ENCODE peak calls at places on chromosomes 3 and 15, in five cellular contexts. N, D, G, U and L are unnamed samples.

GRCh38 chr3:17942856-17943255 is 200.4 kb upstream of the TBC1D5 start:
- DNase-seq in U (no peak), G (no peak), N (no peak), D (peak; percentile 12), L (no peak)

GRCh38 chr3:53286727-53287412 is 31.0 kb upstream of the TKT start:
- DNase-seq in D (peak; percentile 4), U (no peak), G (no peak), N (no peak), L (no peak)

GRCh38 chr3:27216955-27217552 is 152.1 kb downstream of the NEK10 start:
- DNase-seq in N (no peak), G (no peak), D (peak; percentile 14), U (no peak), L (no peak)

GRCh38 chr15:71051539-71051938 is 63.7 kb upstream of the THSD4 start:
- DNase-seq in G (no peak), D (no peak), N (no peak), U (no peak), L (no peak)

GRCh38 chr15:36903922-36904479 is 196.3 kb downstream of the MEIS2 start:
- DNase-seq in G (peak; percentile 93), D (no peak), N (no peak), U (no peak), L (no peak)

GRCh38 chr3:175940243-175940642 is 1081.1 kb downstream of the NAALADL2 start:
- DNase-seq in G (peak; percentile 99), N (no peak), D (no peak), U (no peak), L (no peak)

GRCh38 chr15:29569533-29570092 is 252.7 kb downstream of the TJP1 start:
- DNase-seq in N (no peak), G (peak; percentile 34), U (no peak), D (no peak), L (no peak)

GRCh38 chr3:38579551-38580449 is 69.7 kb downstream of the SCN5A start:
- DNase-seq in N (no peak), G (no peak), D (peak; percentile 8), U (no peak), L (peak; percentile 37)

GRCh38 chr15:52579852-52580251 is 11.0 kb upstream of the ARPP19 start:
- DNase-seq in G (no peak), N (no peak), D (no peak), U (no peak), L (no peak)

GRCh38 chr15:98904466-98905048 is 103.0 kb downstream of the PGPEP1L start:
- DNase-seq in G (peak; percentile 79), D (peak; percentile 40), U (no peak), N (no peak), L (no peak)

GRCh38 chr3:188061133-188061532 is 92.8 kb upstream of the LPP start:
- DNase-seq in G (no peak), N (no peak), D (peak; percentile 29), U (no peak), L (no peak)

GRCh38 chr3:196639517-196640500 is at the start of gene NRROS:
- DNase-seq in D (no peak), U (peak; percentile 22), N (no peak), G (peak; percentile 72), L (no peak)

GRCh38 chr15:65212097-65212496 is 824 bp upstream of the CILP start:
- DNase-seq in D (no peak), G (peak; percentile 13), N (no peak), U (no peak), L (no peak)

GRCh38 chr15:52261498-52262242 is 33.9 kb downstream of the MYO5C start:
- DNase-seq in D (peak; percentile 62), G (no peak), U (no peak), N (peak; percentile 45), L (no peak)

GRCh38 chr15:88448991-88449461 is 18.2 kb downstream of the MRPL46 start:
- DNase-seq in N (no peak), U (no peak), D (no peak), G (peak; percentile 100), L (no peak)

GRCh38 chr3:123027292-123028232 is at the start of gene SEMA5B:
- DNase-seq in U (no peak), G (peak; percentile 82), N (no peak), D (no peak), L (peak; percentile 69)

GRCh38 chr3:176463610-176464009 is 733.7 kb downstream of the TBL1XR1 start:
- DNase-seq in D (no peak), N (no peak), U (no peak), G (no peak), L (no peak)

GRCh38 chr3:175301741-175302140 is 442.6 kb downstream of the NAALADL2 start:
- DNase-seq in U (no peak), G (peak; percentile 16), D (no peak), N (no peak), L (no peak)

GRCh38 chr3:16179261-16179660 is 4.8 kb downstream of the GALNT15 start:
- DNase-seq in N (no peak), G (no peak), D (no peak), U (no peak), L (no peak)

GRCh38 chr15:69725957-69726356 is 273.3 kb downstream of the RPLP1 start:
- DNase-seq in U (no peak), N (no peak), G (no peak), D (no peak), L (no peak)

GRCh38 chr3:60017631-60018030 is 967.8 kb upstream of the CFAP20DC start:
- DNase-seq in N (no peak), G (no peak), U (peak; percentile 2), D (peak; percentile 11), L (no peak)

GRCh38 chr3:61809879-61810278 is 248.5 kb downstream of the PTPRG start:
- DNase-seq in N (no peak), G (no peak), D (no peak), U (no peak), L (no peak)

GRCh38 chr15:86915811-86916331 is 836.2 kb downstream of the AGBL1 start:
- DNase-seq in N (no peak), D (peak; percentile 18), G (peak; percentile 81), U (no peak), L (no peak)

GRCh38 chr3:17136251-17136721 is 251.5 kb downstream of the PLCL2 start:
- DNase-seq in N (no peak), G (peak; percentile 40), D (no peak), U (no peak), L (no peak)

GRCh38 chr15:85004551-85004950 is 22.9 kb downstream of the PDE8A start:
- DNase-seq in D (no peak), U (no peak), N (no peak), G (no peak), L (no peak)

GRCh38 chr3:111723293-111723963 is 128.3 kb upstream of the ZBED2 start:
- DNase-seq in U (no peak), G (no peak), D (peak; percentile 83), N (no peak), L (no peak)

GRCh38 chr15:32029409-32029861 is 880 bp upstream of the CHRNA7 start:
- DNase-seq in G (peak; percentile 92), U (no peak), N (no peak), D (no peak), L (peak; percentile 55)

GRCh38 chr3:195403244-195403643 is 39.6 kb downstream of the ACAP2 start:
- DNase-seq in D (no peak), U (no peak), N (no peak), G (no peak), L (no peak)

GRCh38 chr3:45582407-45582806 is 12.1 kb upstream of the LIMD1 start:
- DNase-seq in G (no peak), N (no peak), U (no peak), D (no peak), L (no peak)

GRCh38 chr3:39401983-39402382 is 4.5 kb upstream of the RPSA start:
- DNase-seq in G (no peak), D (no peak), N (no peak), U (no peak), L (no peak)

GRCh38 chr15:39179980-39180379 is 400.9 kb upstream of the THBS1 start:
- DNase-seq in D (no peak), U (no peak), G (no peak), N (no peak), L (no peak)

GRCh38 chr3:140467104-140467577 is 210.7 kb upstream of the TRIM42 start:
- DNase-seq in U (no peak), G (no peak), D (no peak), N (no peak), L (no peak)